ENCODE peak calls at places on chromosomes 4 and X, in ten cellular contexts. One of them, this sample, is unnamed.

GRCh38 chrX:23251043-23251442 is 83.6 kb upstream of the PTCHD1 start:
- DNase-seq in HFF-Myc: no peak
- DNase-seq in heart right ventricle: no peak
- DNase-seq in endothelial cell: no peak
- DNase-seq in cardiac muscle cell: no peak
- DNase-seq in glutamatergic neuron: no peak
- DNase-seq in BJ: no peak
- DNase-seq in GM23338: no peak
- DNase-seq in bronchial epithelial cell: no peak
- DNase-seq in H9: no peak
- DNase-seq in this sample: no peak

GRCh38 chr4:27318740-27319139 is 458.1 kb downstream of the STIM2 start:
- DNase-seq in HFF-Myc: peak
- DNase-seq in heart right ventricle: peak
- DNase-seq in endothelial cell: peak
- DNase-seq in cardiac muscle cell: peak
- DNase-seq in glutamatergic neuron: peak
- DNase-seq in BJ: no peak
- DNase-seq in GM23338: peak
- DNase-seq in bronchial epithelial cell: peak
- DNase-seq in H9: peak
- DNase-seq in this sample: peak

GRCh38 chr4:169619518-169619957 is 840 bp upstream of the CLCN3 start:
- DNase-seq in HFF-Myc: no peak
- DNase-seq in heart right ventricle: peak
- DNase-seq in endothelial cell: peak
- DNase-seq in cardiac muscle cell: peak
- DNase-seq in glutamatergic neuron: no peak
- DNase-seq in BJ: no peak
- DNase-seq in GM23338: peak
- DNase-seq in bronchial epithelial cell: peak
- DNase-seq in H9: peak
- DNase-seq in this sample: peak

GRCh38 chr4:986428-986948 is 356 bp upstream of the IDUA start:
- DNase-seq in HFF-Myc: no peak
- DNase-seq in heart right ventricle: no peak
- DNase-seq in endothelial cell: no peak
- DNase-seq in cardiac muscle cell: no peak
- DNase-seq in glutamatergic neuron: no peak
- DNase-seq in BJ: no peak
- DNase-seq in GM23338: peak
- DNase-seq in bronchial epithelial cell: no peak
- DNase-seq in H9: no peak
- DNase-seq in this sample: no peak

GRCh38 chr4:138035781-138036258 is 206.3 kb downstream of the SLC7A11 start:
- DNase-seq in HFF-Myc: peak
- DNase-seq in heart right ventricle: peak
- DNase-seq in endothelial cell: peak
- DNase-seq in cardiac muscle cell: peak
- DNase-seq in glutamatergic neuron: no peak
- DNase-seq in BJ: no peak
- DNase-seq in GM23338: peak
- DNase-seq in bronchial epithelial cell: peak
- DNase-seq in H9: no peak
- DNase-seq in this sample: peak

GRCh38 chr4:142874684-142875083 is 28.6 kb upstream of the INPP4B start:
- DNase-seq in HFF-Myc: no peak
- DNase-seq in heart right ventricle: no peak
- DNase-seq in endothelial cell: no peak
- DNase-seq in cardiac muscle cell: no peak
- DNase-seq in glutamatergic neuron: no peak
- DNase-seq in BJ: no peak
- DNase-seq in GM23338: no peak
- DNase-seq in bronchial epithelial cell: no peak
- DNase-seq in H9: no peak
- DNase-seq in this sample: no peak

GRCh38 chr4:169271692-169272007 is 894 bp upstream of the SH3RF1 start:
- DNase-seq in HFF-Myc: no peak
- DNase-seq in heart right ventricle: no peak
- DNase-seq in endothelial cell: no peak
- DNase-seq in cardiac muscle cell: no peak
- DNase-seq in glutamatergic neuron: no peak
- DNase-seq in BJ: no peak
- DNase-seq in GM23338: no peak
- DNase-seq in bronchial epithelial cell: no peak
- DNase-seq in H9: no peak
- DNase-seq in this sample: no peak

GRCh38 chr4:113106076-113106475 is 56.6 kb downstream of the ANK2 start:
- DNase-seq in HFF-Myc: peak
- DNase-seq in heart right ventricle: no peak
- DNase-seq in endothelial cell: no peak
- DNase-seq in cardiac muscle cell: peak
- DNase-seq in glutamatergic neuron: no peak
- DNase-seq in BJ: peak
- DNase-seq in GM23338: peak
- DNase-seq in bronchial epithelial cell: peak
- DNase-seq in H9: no peak
- DNase-seq in this sample: no peak

GRCh38 chr4:174119818-174120217 is 163.6 kb downstream of the FBXO8 start:
- DNase-seq in HFF-Myc: no peak
- DNase-seq in heart right ventricle: no peak
- DNase-seq in endothelial cell: no peak
- DNase-seq in cardiac muscle cell: peak
- DNase-seq in glutamatergic neuron: no peak
- DNase-seq in BJ: no peak
- DNase-seq in GM23338: no peak
- DNase-seq in bronchial epithelial cell: no peak
- DNase-seq in H9: no peak
- DNase-seq in this sample: no peak

GRCh38 chr4:107719211-107719926 is 665 bp downstream of the PAPSS1 start:
- DNase-seq in HFF-Myc: no peak
- DNase-seq in heart right ventricle: no peak
- DNase-seq in endothelial cell: no peak
- DNase-seq in cardiac muscle cell: no peak
- DNase-seq in glutamatergic neuron: no peak
- DNase-seq in BJ: no peak
- DNase-seq in GM23338: peak
- DNase-seq in bronchial epithelial cell: peak
- DNase-seq in H9: peak
- DNase-seq in this sample: peak

GRCh38 chr4:76803522-76803921 is 94.4 kb downstream of the SOWAHB start:
- DNase-seq in HFF-Myc: peak
- DNase-seq in heart right ventricle: no peak
- DNase-seq in endothelial cell: no peak
- DNase-seq in cardiac muscle cell: no peak
- DNase-seq in glutamatergic neuron: no peak
- DNase-seq in BJ: peak
- DNase-seq in GM23338: no peak
- DNase-seq in bronchial epithelial cell: peak
- DNase-seq in H9: no peak
- DNase-seq in this sample: peak

GRCh38 chr4:10666616-10667015 is 18.0 kb downstream of the CLNK start:
- DNase-seq in HFF-Myc: no peak
- DNase-seq in heart right ventricle: no peak
- DNase-seq in endothelial cell: no peak
- DNase-seq in cardiac muscle cell: no peak
- DNase-seq in glutamatergic neuron: no peak
- DNase-seq in BJ: no peak
- DNase-seq in GM23338: no peak
- DNase-seq in bronchial epithelial cell: no peak
- DNase-seq in H9: no peak
- DNase-seq in this sample: no peak

GRCh38 chrX:155389634-155390033 is 7.7 kb downstream of the F8A2 start:
- DNase-seq in HFF-Myc: no peak
- DNase-seq in heart right ventricle: no peak
- DNase-seq in endothelial cell: no peak
- DNase-seq in cardiac muscle cell: no peak
- DNase-seq in glutamatergic neuron: no peak
- DNase-seq in BJ: no peak
- DNase-seq in GM23338: no peak
- DNase-seq in bronchial epithelial cell: no peak
- DNase-seq in H9: no peak
- DNase-seq in this sample: no peak

GRCh38 chrX:1906028-1906427 is 291.2 kb downstream of the ASMT start:
- DNase-seq in HFF-Myc: no peak
- DNase-seq in heart right ventricle: no peak
- DNase-seq in endothelial cell: no peak
- DNase-seq in cardiac muscle cell: no peak
- DNase-seq in glutamatergic neuron: no peak
- DNase-seq in BJ: no peak
- DNase-seq in GM23338: no peak
- DNase-seq in bronchial epithelial cell: no peak
- DNase-seq in H9: no peak
- DNase-seq in this sample: no peak
- TF ChIP-seq CTCF in HFF-Myc: no peak
- TF ChIP-seq CTCF in heart right ventricle: no peak
- TF ChIP-seq CTCF in endothelial cell: no peak
- TF ChIP-seq CTCF in cardiac muscle cell: no peak
- TF ChIP-seq CTCF in glutamatergic neuron: no peak
- TF ChIP-seq CTCF in BJ: no peak
- TF ChIP-seq CTCF in GM23338: no peak
- TF ChIP-seq CTCF in bronchial epithelial cell: no peak
- TF ChIP-seq CTCF in H9: no peak
- TF ChIP-seq CTCF in this sample: no peak

DNA sequence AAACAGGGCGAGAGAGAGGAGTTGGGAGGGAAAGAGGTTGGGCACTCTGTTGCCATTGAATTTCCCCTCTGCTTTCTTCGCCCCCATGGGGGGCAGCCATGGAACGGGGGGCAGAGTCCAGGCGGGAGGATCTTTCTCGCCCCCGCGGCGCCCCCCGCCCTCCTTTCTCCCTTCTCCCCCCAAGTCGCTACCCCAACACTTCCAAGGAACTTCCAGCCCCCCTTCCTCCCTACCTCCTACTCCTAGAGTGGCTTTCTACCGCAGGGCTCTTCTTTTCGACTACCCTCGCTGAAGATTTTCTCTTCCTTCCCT is 594 bp upstream of the STAG2 start:
- DNase-seq in HFF-Myc: no peak
- DNase-seq in heart right ventricle: no peak
- DNase-seq in endothelial cell: no peak
- DNase-seq in cardiac muscle cell: no peak
- DNase-seq in glutamatergic neuron: no peak
- DNase-seq in BJ: no peak
- DNase-seq in GM23338: no peak
- DNase-seq in bronchial epithelial cell: no peak
- DNase-seq in H9: no peak
- DNase-seq in this sample: no peak
- TF ChIP-seq CTCF in HFF-Myc: no peak
- TF ChIP-seq CTCF in heart right ventricle: no peak
- TF ChIP-seq CTCF in endothelial cell: no peak
- TF ChIP-seq CTCF in cardiac muscle cell: no peak
- TF ChIP-seq CTCF in glutamatergic neuron: no peak
- TF ChIP-seq CTCF in BJ: no peak
- TF ChIP-seq CTCF in GM23338: no peak
- TF ChIP-seq CTCF in bronchial epithelial cell: no peak
- TF ChIP-seq CTCF in H9: no peak
- TF ChIP-seq CTCF in this sample: no peak

GRCh38 chr4:119081943-119082342 is 53.7 kb upstream of the MYOZ2 start:
- DNase-seq in HFF-Myc: no peak
- DNase-seq in heart right ventricle: peak
- DNase-seq in endothelial cell: no peak
- DNase-seq in cardiac muscle cell: peak
- DNase-seq in glutamatergic neuron: no peak
- DNase-seq in BJ: no peak
- DNase-seq in GM23338: no peak
- DNase-seq in bronchial epithelial cell: no peak
- DNase-seq in H9: no peak
- DNase-seq in this sample: no peak

GRCh38 chr4:119087656-119088055 is 48.0 kb upstream of the MYOZ2 start:
- DNase-seq in HFF-Myc: no peak
- DNase-seq in heart right ventricle: no peak
- DNase-seq in endothelial cell: no peak
- DNase-seq in cardiac muscle cell: no peak
- DNase-seq in glutamatergic neuron: no peak
- DNase-seq in BJ: no peak
- DNase-seq in GM23338: no peak
- DNase-seq in bronchial epithelial cell: no peak
- DNase-seq in H9: no peak
- DNase-seq in this sample: no peak

GRCh38 chr4:119082661-119083060 is 53.0 kb upstream of the MYOZ2 start:
- DNase-seq in HFF-Myc: no peak
- DNase-seq in heart right ventricle: no peak
- DNase-seq in endothelial cell: no peak
- DNase-seq in cardiac muscle cell: no peak
- DNase-seq in glutamatergic neuron: no peak
- DNase-seq in BJ: no peak
- DNase-seq in GM23338: no peak
- DNase-seq in bronchial epithelial cell: no peak
- DNase-seq in H9: no peak
- DNase-seq in this sample: no peak

GRCh38 chr4:119084503-119084902 is 51.1 kb upstream of the MYOZ2 start:
- DNase-seq in HFF-Myc: no peak
- DNase-seq in heart right ventricle: no peak
- DNase-seq in endothelial cell: no peak
- DNase-seq in cardiac muscle cell: no peak
- DNase-seq in glutamatergic neuron: no peak
- DNase-seq in BJ: no peak
- DNase-seq in GM23338: no peak
- DNase-seq in bronchial epithelial cell: no peak
- DNase-seq in H9: no peak
- DNase-seq in this sample: no peak

DNA sequence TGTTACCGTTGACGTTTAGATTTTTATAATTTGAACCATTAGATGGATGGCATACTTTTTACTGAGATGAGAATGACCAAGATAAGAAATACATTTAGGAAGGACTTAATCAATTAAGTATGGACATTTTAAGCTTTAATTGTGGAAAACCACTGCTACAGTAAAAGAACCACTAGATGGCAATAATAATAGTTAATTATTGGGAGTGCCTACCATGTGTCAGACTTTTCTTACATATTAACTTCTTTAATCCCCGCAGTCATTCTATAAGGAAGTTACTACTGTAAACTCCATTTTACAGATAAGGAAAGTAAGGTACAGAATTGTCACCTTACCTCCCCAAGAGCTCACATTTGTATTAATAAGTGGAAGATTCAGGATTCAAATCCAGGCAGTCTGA is 48.5 kb upstream of the MYOZ2 start:
- DNase-seq in HFF-Myc: no peak
- DNase-seq in heart right ventricle: no peak
- DNase-seq in endothelial cell: no peak
- DNase-seq in cardiac muscle cell: no peak
- DNase-seq in glutamatergic neuron: no peak
- DNase-seq in BJ: no peak
- DNase-seq in GM23338: no peak
- DNase-seq in bronchial epithelial cell: peak
- DNase-seq in H9: no peak
- DNase-seq in this sample: no peak
- TF ChIP-seq CTCF in HFF-Myc: no peak
- TF ChIP-seq CTCF in heart right ventricle: peak
- TF ChIP-seq CTCF in endothelial cell: no peak
- TF ChIP-seq CTCF in cardiac muscle cell: peak
- TF ChIP-seq CTCF in glutamatergic neuron: no peak
- TF ChIP-seq CTCF in BJ: peak
- TF ChIP-seq CTCF in GM23338: peak
- TF ChIP-seq CTCF in bronchial epithelial cell: no peak
- TF ChIP-seq CTCF in H9: no peak
- TF ChIP-seq CTCF in this sample: no peak

DNA sequence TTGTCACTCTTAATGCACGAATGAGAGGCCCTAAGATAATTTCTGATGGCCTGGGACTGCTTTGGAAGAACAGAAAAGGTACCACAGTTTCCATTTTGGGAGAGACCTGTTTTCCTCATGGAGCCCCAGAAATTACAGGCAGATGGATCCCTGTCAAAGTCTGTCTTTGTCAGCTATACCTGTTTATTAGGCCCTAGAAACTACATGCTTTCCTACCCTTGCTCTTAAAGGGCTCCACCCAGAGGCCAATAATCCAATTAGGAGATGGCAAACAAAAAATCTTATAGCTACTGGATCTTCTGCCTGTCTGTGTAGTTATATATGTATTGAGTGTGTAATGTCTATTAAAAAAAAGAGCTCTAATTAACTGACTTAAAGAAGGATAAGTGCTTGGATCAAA is 141.3 kb downstream of the NR3C2 start:
- DNase-seq in HFF-Myc: no peak
- DNase-seq in heart right ventricle: no peak
- DNase-seq in endothelial cell: no peak
- DNase-seq in cardiac muscle cell: no peak
- DNase-seq in glutamatergic neuron: no peak
- DNase-seq in BJ: no peak
- DNase-seq in GM23338: peak
- DNase-seq in bronchial epithelial cell: no peak
- DNase-seq in H9: no peak
- DNase-seq in this sample: no peak
- TF ChIP-seq CTCF in HFF-Myc: no peak
- TF ChIP-seq CTCF in heart right ventricle: no peak
- TF ChIP-seq CTCF in endothelial cell: no peak
- TF ChIP-seq CTCF in cardiac muscle cell: no peak
- TF ChIP-seq CTCF in glutamatergic neuron: no peak
- TF ChIP-seq CTCF in BJ: no peak
- TF ChIP-seq CTCF in GM23338: peak
- TF ChIP-seq CTCF in bronchial epithelial cell: no peak
- TF ChIP-seq CTCF in H9: no peak
- TF ChIP-seq CTCF in this sample: no peak